ENCODE peak calls at places on chromosomes 3 and 15, in six cellular contexts. H is left ventricle myocardium inferior, O is IMR-90, L is AG04450, S is mucosa of descending colon, M is psoas muscle. Z is an unnamed sample.
A peak's percentile ranks its signal among the peaks of the same experiment; 100 is the strongest.

GRCh38 chr3:99170867-99171517 is 269.5 kb upstream of the DCBLD2 start:
- DNase-seq in H (no peak), O (no peak), L (no peak), S (no peak), M (no peak), Z (no peak)

GRCh38 chr15:84752700-84753099 is 4.3 kb downstream of the ZNF592 start:
- DNase-seq in H (no peak), O (peak; percentile 50), L (no peak), S (no peak), M (no peak), Z (peak; percentile 24)

GRCh38 chr3:100023150-100023549 is 91.2 kb downstream of the FILIP1L start:
- DNase-seq in H (no peak), O (peak; percentile 14), L (no peak), S (no peak), M (no peak), Z (no peak)

GRCh38 chr3:149448331-149448831 is 26.1 kb upstream of the TM4SF4 start:
- DNase-seq in H (no peak), O (peak; percentile 78), L (no peak), S (no peak), M (no peak), Z (peak; percentile 64)

GRCh38 chr3:109137766-109138165 is 1.2 kb downstream of the C3orf85 start:
- DNase-seq in H (no peak), O (no peak), L (no peak), S (no peak), M (no peak), Z (no peak)

GRCh38 chr3:139772539-139773500 is 95.0 kb upstream of the NMNAT3 start:
- DNase-seq in H (no peak), O (peak; percentile 80), L (peak; percentile 30), S (no peak), M (no peak), Z (peak; percentile 65)

GRCh38 chr3:141575879-141576743 is 89.3 kb downstream of the RASA2 start:
- DNase-seq in H (no peak), O (peak; percentile 40), L (no peak), S (peak; percentile 33), M (no peak), Z (peak; percentile 8)

GRCh38 chr15:98556321-98556720 is 92.0 kb upstream of the IGF1R start:
- DNase-seq in H (no peak), O (no peak), L (no peak), S (no peak), M (no peak), Z (no peak)

GRCh38 chr3:111252795-111253194 is 181.2 kb downstream of the NECTIN3 start:
- DNase-seq in H (no peak), O (peak; percentile 51), L (no peak), S (no peak), M (no peak), Z (peak; percentile 43)
- TF ChIP-seq CTCF in H (no peak), O (no peak), L (no peak), S (no peak), M (no peak), Z (no peak)

GRCh38 chr3:32238816-32239637 is 547 bp downstream of the CMTM8 start:
- DNase-seq in H (peak; percentile 43), O (peak; percentile 10), L (no peak), S (peak; percentile 48), M (peak; percentile 32), Z (peak; percentile 29)

GRCh38 chr3:32237670-32238026 is 832 bp upstream of the CMTM8 start:
- DNase-seq in H (no peak), O (no peak), L (no peak), S (no peak), M (no peak), Z (no peak)

GRCh38 chr3:32238027-32238815 is at the start of gene CMTM8:
- DNase-seq in H (peak; percentile 55), O (no peak), L (no peak), S (peak; percentile 84), M (peak; percentile 46), Z (peak; percentile 61)

GRCh38 chr3:32241100-32241499 is 2.6 kb downstream of the CMTM8 start:
- DNase-seq in H (no peak), O (no peak), L (no peak), S (no peak), M (no peak), Z (no peak)

GRCh38 chr3:32239638-32240550 is 1.4 kb downstream of the CMTM8 start:
- DNase-seq in H (no peak), O (no peak), L (no peak), S (no peak), M (no peak), Z (peak; percentile 35)
- TF ChIP-seq CTCF in H (peak; percentile 55), O (no peak), L (peak; percentile 34), S (no peak), M (peak; percentile 30), Z (no peak)

GRCh38 chr3:45075821-45076625 is 49.9 kb downstream of the CLEC3B start:
- DNase-seq in H (no peak), O (no peak), L (no peak), S (no peak), M (no peak), Z (no peak)

GRCh38 chr3:45079715-45080114 is 53.6 kb downstream of the CLEC3B start:
- DNase-seq in H (no peak), O (no peak), L (no peak), S (no peak), M (no peak), Z (no peak)

GRCh38 chr3:45081506-45081905 is 55.4 kb downstream of the CLEC3B start:
- DNase-seq in H (no peak), O (no peak), L (no peak), S (no peak), M (no peak), Z (no peak)

GRCh38 chr3:45080824-45081223 is 54.7 kb downstream of the CLEC3B start:
- DNase-seq in H (no peak), O (no peak), L (no peak), S (no peak), M (no peak), Z (no peak)

DNA sequence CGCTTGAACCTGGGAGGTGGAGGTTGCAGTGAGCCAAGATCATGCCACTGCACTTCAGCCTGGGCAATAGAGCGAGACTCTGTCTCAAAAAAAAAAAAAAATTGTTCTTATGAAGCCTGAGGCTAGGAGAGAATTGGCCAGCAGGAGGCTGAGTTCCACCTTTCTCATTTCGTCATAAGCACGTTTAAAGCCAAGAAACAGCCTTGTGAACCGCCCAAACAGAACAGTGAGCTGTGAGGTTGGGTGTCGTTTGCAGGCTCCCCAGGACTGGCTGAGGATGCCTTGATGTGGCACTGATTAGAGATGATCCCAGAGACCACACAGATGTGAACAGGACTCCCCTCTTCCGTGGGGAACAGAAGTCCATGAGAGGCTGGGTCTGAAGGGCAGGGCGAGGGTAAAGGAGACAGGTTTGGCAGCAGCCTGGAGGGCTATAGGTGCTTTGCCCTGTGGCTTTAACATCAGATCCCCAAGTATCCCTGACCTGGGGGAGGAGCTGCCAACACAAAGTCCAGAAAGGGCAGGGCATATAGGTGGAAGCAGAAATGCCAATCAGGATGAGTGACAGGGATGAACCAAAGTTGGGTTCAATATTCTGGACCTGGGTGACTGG is 52.9 kb downstream of the CLEC3B start:
- DNase-seq in H (no peak), O (peak; percentile 52), L (no peak), S (peak; percentile 58), M (no peak), Z (peak; percentile 75)
- TF ChIP-seq CTCF in H (peak; percentile 21), O (peak; percentile 17), L (peak; percentile 39), S (no peak), M (no peak), Z (peak; percentile 40)

DNA sequence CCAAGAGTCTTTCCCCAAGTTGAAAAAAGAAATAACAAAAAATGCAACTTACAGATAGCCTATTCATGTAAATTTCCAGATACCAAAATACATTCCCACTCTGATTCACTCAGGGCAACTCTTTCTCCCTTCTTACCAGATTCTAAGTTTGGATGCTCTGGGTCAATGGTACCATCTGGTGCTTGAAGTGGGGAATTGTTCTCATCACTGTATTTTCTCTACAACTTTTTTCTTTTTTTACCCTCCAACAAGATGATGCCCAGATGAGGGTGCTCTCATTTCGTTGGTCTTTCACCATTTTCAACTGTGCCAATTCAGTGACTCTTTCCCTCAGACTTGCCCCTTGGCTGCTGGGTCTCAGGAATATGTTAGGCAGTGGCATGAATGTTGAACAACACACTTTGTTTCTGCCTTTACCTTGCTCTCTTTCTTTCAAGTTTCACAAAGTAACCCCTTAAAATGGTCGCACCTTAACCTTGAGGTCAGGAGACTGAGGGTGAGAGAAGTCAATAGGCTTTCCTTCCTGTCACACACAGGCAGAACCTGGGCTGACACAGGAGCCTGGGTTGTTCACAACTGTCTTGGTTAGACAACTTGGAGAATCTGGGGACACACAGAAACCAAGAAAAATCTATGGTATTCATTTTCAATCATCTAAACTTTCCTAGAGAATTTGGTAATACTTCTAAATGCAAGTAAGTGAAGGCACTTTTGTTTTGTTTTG is 330.7 kb upstream of the SLCO3A1 start:
- DNase-seq in H (no peak), O (peak; percentile 80), L (peak; percentile 41), S (no peak), M (no peak), Z (peak; percentile 56)
- TF ChIP-seq CTCF in H (peak; percentile 55), O (peak; percentile 94), L (peak; percentile 75), S (no peak), M (peak; percentile 55), Z (peak; percentile 43)

GRCh38 chr3:59608356-59608755 is 558.5 kb upstream of the CFAP20DC start:
- DNase-seq in H (no peak), O (no peak), L (no peak), S (no peak), M (no peak), Z (no peak)

GRCh38 chr3:59605318-59605717 is 555.5 kb upstream of the CFAP20DC start:
- DNase-seq in H (no peak), O (no peak), L (no peak), S (peak; percentile 19), M (no peak), Z (no peak)

GRCh38 chr3:59606638-59607262 is 556.9 kb upstream of the CFAP20DC start:
- DNase-seq in H (no peak), O (no peak), L (no peak), S (no peak), M (peak; percentile 13), Z (no peak)

GRCh38 chr3:59607628-59608027 is 557.8 kb upstream of the CFAP20DC start:
- DNase-seq in H (no peak), O (peak; percentile 16), L (no peak), S (no peak), M (no peak), Z (peak; percentile 40)

DNA sequence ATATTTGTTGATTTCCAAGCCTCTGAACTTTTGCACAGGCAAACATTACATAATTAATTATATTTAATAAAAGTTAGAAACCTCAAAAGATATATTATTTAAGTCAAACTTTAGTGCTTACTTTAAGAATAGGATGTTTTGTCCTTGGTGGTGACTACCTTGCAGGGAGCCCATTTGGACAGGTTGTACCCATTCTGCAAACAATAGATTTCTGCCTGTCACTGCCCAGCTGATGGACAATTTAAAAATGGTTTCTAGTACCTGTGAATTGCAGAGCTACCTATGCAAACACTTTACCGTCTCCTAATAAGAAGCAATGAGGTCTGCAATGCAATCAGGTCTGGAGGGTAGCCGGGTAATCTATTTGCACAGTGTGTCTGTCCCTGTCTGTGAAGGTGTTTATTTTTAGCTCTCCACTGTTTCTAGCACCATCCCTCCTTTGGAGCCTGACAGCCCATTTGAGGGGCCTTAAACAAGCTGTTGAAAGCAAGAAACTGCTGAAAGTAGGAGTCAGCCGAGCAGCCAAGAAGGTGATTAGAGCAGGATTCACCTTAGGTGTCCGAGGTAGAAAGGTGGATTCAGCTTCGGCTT is 556.2 kb upstream of the CFAP20DC start:
- DNase-seq in H (no peak), O (no peak), L (no peak), S (no peak), M (no peak), Z (no peak)
- TF ChIP-seq CTCF in H (no peak), O (no peak), L (no peak), S (no peak), M (no peak), Z (no peak)